ENCODE peak calls at places on chromosomes 3 and 15, in eight cellular contexts. D is fibroblast of lung; V is trophoblast cell; W is stomach; K is PC-3; S is fibroblast of the aortic adventitia; B is stimulated activated CD4-positive, alpha-beta T cell treated with anti-CD3 and anti-CD28 coated beads, TNF-alpha, amount 100 ng/mL, for 4 hours; T is H7. Y is an unnamed sample.

GRCh38 chr15:76968310-76968709 is 26.6 kb upstream of the PSTPIP1 start:
- DNase-seq in D (no peak), B (no peak), V (no peak), W (no peak), T (no peak), S (peak; percentile 21), K (no peak), Y (peak; percentile 24)

GRCh38 chr15:34987182-34987488 is 952 bp downstream of the ZNF770 start:
- DNase-seq in V (no peak), D (no peak), T (no peak), B (no peak), W (no peak), S (no peak), K (peak; percentile 11), Y (no peak)

GRCh38 chr15:85828869-85829268 is 34.1 kb upstream of the KLHL25 start:
- DNase-seq in S (no peak), V (peak; percentile 95), D (no peak), T (no peak), B (no peak), K (no peak), W (no peak), Y (no peak)

GRCh38 chr3:140416686-140417085 is 261.2 kb upstream of the TRIM42 start:
- DNase-seq in S (no peak), V (no peak), T (no peak), D (no peak), W (no peak), K (no peak), B (no peak), Y (no peak)

GRCh38 chr3:161163297-161163696 is 57.8 kb upstream of the NMD3 start:
- DNase-seq in K (peak; percentile 96), D (peak; percentile 91), S (peak; percentile 81), W (no peak), T (no peak), B (no peak), V (peak; percentile 62), Y (peak; percentile 98)

GRCh38 chr3:138406606-138407005 is 27.8 kb upstream of the ESYT3 start:
- DNase-seq in S (no peak), K (no peak), V (no peak), T (no peak), D (no peak), W (no peak), B (no peak), Y (no peak)

GRCh38 chr3:86388848-86389247 is 602.1 kb downstream of the VGLL3 start:
- DNase-seq in S (no peak), T (no peak), B (no peak), K (peak; percentile 13), D (no peak), W (no peak), V (no peak), Y (no peak)

GRCh38 chr3:149625795-149626194 is 32.0 kb downstream of the WWTR1 start:
- DNase-seq in K (no peak), T (no peak), D (no peak), V (no peak), W (no peak), B (no peak), S (no peak), Y (no peak)

GRCh38 chr3:183837390-183837789 is 12.0 kb upstream of the MAP6D1 start:
- DNase-seq in S (no peak), B (no peak), W (no peak), D (no peak), T (no peak), V (no peak), K (no peak), Y (no peak)

GRCh38 chr3:5054098-5054497 is 68.0 kb upstream of the ARL8B start:
- DNase-seq in S (no peak), K (no peak), W (no peak), D (no peak), V (no peak), T (no peak), B (no peak), Y (peak; percentile 31)

GRCh38 chr3:58215317-58216025 is 4.7 kb upstream of the DNASE1L3 start:
- DNase-seq in T (no peak), V (no peak), K (no peak), D (no peak), B (no peak), W (no peak), S (no peak), Y (no peak)

GRCh38 chr3:135023985-135024658 is 229.1 kb downstream of the EPHB1 start:
- DNase-seq in S (no peak), K (no peak), B (no peak), D (no peak), V (no peak), T (no peak), W (no peak), Y (no peak)

GRCh38 chr3:126126811-126127431 is 43.0 kb upstream of the SLC41A3 start:
- DNase-seq in S (no peak), B (no peak), T (no peak), K (no peak), V (no peak), W (peak; percentile 16), D (no peak), Y (no peak)

GRCh38 chr3:88203537-88204143 is 53.9 kb downstream of the C3orf38 start:
- DNase-seq in K (peak; percentile 90), B (peak; percentile 8), W (peak; percentile 72), V (peak; percentile 48), S (peak; percentile 75), D (peak; percentile 80), T (peak; percentile 53), Y (peak; percentile 64)

GRCh38 chr3:31369637-31370036 is 163.1 kb upstream of the STT3B start:
- DNase-seq in B (no peak), K (peak; percentile 16), W (no peak), V (no peak), S (peak; percentile 37), D (peak; percentile 25), T (no peak), Y (peak; percentile 31)

GRCh38 chr3:97138914-97139541 is 324.6 kb downstream of the EPHA6 start:
- DNase-seq in K (peak; percentile 20), V (no peak), T (peak; percentile 5), B (no peak), W (no peak), S (no peak), D (no peak), Y (peak; percentile 32)

GRCh38 chr15:74621546-74621920 is 5.9 kb downstream of the CLK3 start:
- DNase-seq in S (no peak), D (no peak), K (no peak), B (no peak), W (no peak), T (peak; percentile 52), V (no peak), Y (no peak)

GRCh38 chr15:44726568-44727461 is 9.5 kb upstream of the TRIM69 start:
- DNase-seq in T (peak; percentile 8), D (peak; percentile 93), S (peak; percentile 92), V (no peak), B (peak; percentile 46), K (peak; percentile 92), W (peak; percentile 49), Y (peak; percentile 94)

GRCh38 chr15:71716990-71717389 is 93.4 kb upstream of the NR2E3 start:
- DNase-seq in V (no peak), T (no peak), S (peak; percentile 63), W (no peak), B (no peak), D (peak; percentile 59), K (peak; percentile 35), Y (peak; percentile 58)

GRCh38 chr3:129343643-129344360 is 65.1 kb downstream of the HMCES start:
- DNase-seq in T (peak; percentile 94), B (no peak), D (peak; percentile 20), W (peak; percentile 56), K (no peak), S (peak; percentile 14), V (peak; percentile 33), Y (peak; percentile 21)

GRCh38 chr15:40500584-40501330 is 30.0 kb downstream of the CHST14 start:
- DNase-seq in T (no peak), S (no peak), D (peak; percentile 72), B (no peak), K (peak; percentile 75), V (no peak), W (no peak), Y (peak; percentile 62)

GRCh38 chr3:65265511-65265910 is 577.7 kb upstream of the ADAMTS9 start:
- DNase-seq in K (no peak), T (no peak), W (no peak), D (no peak), B (no peak), V (no peak), S (no peak), Y (peak; percentile 24)

GRCh38 chr3:111669926-111670630 is 74.9 kb upstream of the ZBED2 start:
- DNase-seq in W (no peak), T (no peak), B (no peak), V (peak; percentile 58), K (peak; percentile 76), S (peak; percentile 65), D (peak; percentile 27), Y (peak; percentile 58)

GRCh38 chr3:105647047-105647446 is 221.8 kb downstream of the CBLB start:
- DNase-seq in V (peak; percentile 61), S (peak; percentile 90), K (peak; percentile 92), D (peak; percentile 93), T (no peak), B (no peak), W (no peak), Y (peak; percentile 95)

GRCh38 chr15:90449206-90449735 is 61.2 kb downstream of the IQGAP1 start:
- DNase-seq in W (no peak), T (no peak), S (no peak), K (peak; percentile 59), V (peak; percentile 84), B (no peak), D (no peak), Y (peak; percentile 28)

GRCh38 chr3:129195731-129196256 is 12.1 kb upstream of the CNBP start:
- DNase-seq in V (peak; percentile 72), S (peak; percentile 97), D (peak; percentile 95), W (no peak), B (no peak), K (peak; percentile 83), T (no peak), Y (peak; percentile 94)

GRCh38 chr3:33074217-33075067 is 22.5 kb downstream of the GLB1 start:
- DNase-seq in K (peak; percentile 84), T (peak; percentile 87), S (peak; percentile 77), D (peak; percentile 69), B (peak; percentile 49), V (peak; percentile 29), W (peak; percentile 69), Y (peak; percentile 63)

GRCh38 chr3:22129101-22129500 is 378.1 kb upstream of the ZNF385D start:
- DNase-seq in V (peak; percentile 71), K (no peak), T (no peak), W (no peak), S (no peak), D (no peak), B (no peak), Y (no peak)

GRCh38 chr3:195069501-195070251 is 201.3 kb downstream of the XXYLT1 start:
- DNase-seq in V (no peak), T (no peak), S (no peak), W (no peak), D (no peak), B (no peak), K (no peak), Y (no peak)

GRCh38 chr3:102179321-102180290 is 255.2 kb upstream of the ZPLD1 start:
- DNase-seq in B (no peak), T (no peak), K (peak; percentile 57), V (peak; percentile 24), D (peak; percentile 31), W (no peak), S (peak; percentile 45), Y (peak; percentile 53)

GRCh38 chr3:78736863-78737262 is 1030.9 kb downstream of the ROBO1 start:
- DNase-seq in W (no peak), D (no peak), K (no peak), S (peak; percentile 7), B (no peak), V (no peak), T (no peak), Y (peak; percentile 76)

GRCh38 chr15:39188930-39189329 is 391.9 kb upstream of the THBS1 start:
- DNase-seq in B (no peak), S (peak; percentile 88), V (peak; percentile 63), T (no peak), D (peak; percentile 59), W (no peak), K (peak; percentile 97), Y (peak; percentile 97)

GRCh38 chr3:55486101-55486856 is 827 bp downstream of the WNT5A start:
- DNase-seq in S (peak; percentile 60), W (peak; percentile 63), V (no peak), B (no peak), K (peak; percentile 78), T (peak; percentile 86), D (peak; percentile 83), Y (peak; percentile 84)

GRCh38 chr3:194851941-194852340 is 166.3 kb downstream of the FAM43A start:
- DNase-seq in B (no peak), W (no peak), D (no peak), K (no peak), T (no peak), V (peak; percentile 91), S (no peak), Y (no peak)

Y was measured in amniotic epithelial cell.